ENCODE peak calls at places on chromosome 22, in seven cellular contexts. I, E, B, C, D, Q and K are unnamed samples.

GRCh38 chr22:35510481-35510934 is 30.1 kb upstream of the RASD2 start:
- DNase-seq in I (no peak), E (no peak), B (no peak), C (no peak), D (no peak), Q (no peak), K (peak; percentile 64)

GRCh38 chr22:45708145-45708544 is 36.5 kb downstream of the ATXN10 start:
- DNase-seq in I (no peak), E (no peak), B (no peak), C (no peak), D (no peak), Q (no peak), K (no peak)

GRCh38 chr22:28297504-28297903 is 378.4 kb upstream of the PITPNB start:
- DNase-seq in I (peak; percentile 96), E (no peak), B (no peak), C (no peak), D (no peak), Q (no peak), K (no peak)

GRCh38 chr22:30429887-30430286 is 4.3 kb downstream of the MTFP1 start:
- DNase-seq in I (no peak), E (no peak), B (peak; percentile 53), C (no peak), D (no peak), Q (no peak), K (no peak)

GRCh38 chr22:23556026-23556620 is 24.0 kb downstream of the IGLL1 start:
- DNase-seq in I (no peak), E (no peak), B (no peak), C (no peak), D (no peak), Q (no peak), K (no peak)

GRCh38 chr22:23565942-23566715 is 14.0 kb downstream of the IGLL1 start:
- DNase-seq in I (no peak), E (no peak), B (peak; percentile 35), C (no peak), D (peak; percentile 69), Q (no peak), K (no peak)

GRCh38 chr22:46049726-46050450 is 72.9 kb upstream of the WNT7B start:
- DNase-seq in I (no peak), E (no peak), B (no peak), C (no peak), D (no peak), Q (no peak), K (no peak)

GRCh38 chr22:19522190-19522880 is 1.9 kb downstream of the CLDN5 start:
- DNase-seq in I (no peak), E (no peak), B (no peak), C (no peak), D (no peak), Q (no peak), K (no peak)

GRCh38 chr22:28329582-28330073 is 350.0 kb downstream of the TTC28 start:
- DNase-seq in I (no peak), E (no peak), B (no peak), C (no peak), D (no peak), Q (no peak), K (peak; percentile 84)

GRCh38 chr22:27197618-27198017 is 540.2 kb downstream of the MIAT start:
- DNase-seq in I (no peak), E (no peak), B (no peak), C (no peak), D (no peak), Q (no peak), K (no peak)

GRCh38 chr22:20957118-20957690 is 9.9 kb upstream of the AIFM3 start:
- DNase-seq in I (no peak), E (no peak), B (peak; percentile 71), C (peak; percentile 25), D (peak; percentile 61), Q (peak; percentile 22), K (peak; percentile 67)

GRCh38 chr22:49712195-49712791 is 115.4 kb downstream of the BRD1 start:
- DNase-seq in I (peak; percentile 23), E (no peak), B (no peak), C (no peak), D (peak; percentile 69), Q (peak; percentile 4), K (peak; percentile 29)

GRCh38 chr22:25554321-25555088 is 10.0 kb upstream of the GRK3 start:
- DNase-seq in I (no peak), E (no peak), B (no peak), C (no peak), D (no peak), Q (no peak), K (no peak)

GRCh38 chr22:31228425-31228824 is 16.3 kb downstream of the LIMK2 start:
- DNase-seq in I (no peak), E (no peak), B (no peak), C (no peak), D (no peak), Q (no peak), K (no peak)

GRCh38 chr22:22902247-22902962 is 14.8 kb downstream of the IGLL5 start:
- DNase-seq in I (no peak), E (no peak), B (no peak), C (no peak), D (no peak), Q (no peak), K (no peak)

GRCh38 chr22:29309332-29310064 is 3.0 kb downstream of the GAS2L1 start:
- DNase-seq in I (no peak), E (no peak), B (no peak), C (no peak), D (no peak), Q (peak; percentile 25), K (peak; percentile 24)

GRCh38 chr22:24905909-24906308 is 40.6 kb downstream of the LHFPL7 start:
- DNase-seq in I (no peak), E (no peak), B (no peak), C (no peak), D (no peak), Q (no peak), K (no peak)

GRCh38 chr22:49826603-49827306 is 918 bp downstream of the BRD1 start:
- DNase-seq in I (peak; percentile 40), E (no peak), B (peak; percentile 51), C (no peak), D (peak; percentile 68), Q (no peak), K (peak; percentile 78)

GRCh38 chr22:50307891-50308596 is 598 bp upstream of the PLXNB2 start:
- DNase-seq in I (no peak), E (no peak), B (no peak), C (no peak), D (no peak), Q (no peak), K (peak; percentile 33)

GRCh38 chr22:22195265-22196017 is 49.1 kb upstream of the VPREB1 start:
- DNase-seq in I (peak; percentile 97), E (peak; percentile 81), B (peak; percentile 96), C (peak; percentile 67), D (peak; percentile 92), Q (peak; percentile 85), K (peak; percentile 59)

GRCh38 chr22:35021166-35021565 is 44.8 kb upstream of the ISX start:
- DNase-seq in I (no peak), E (no peak), B (no peak), C (no peak), D (peak; percentile 70), Q (peak; percentile 6), K (no peak)

GRCh38 chr22:45984316-45984916 is 7.5 kb upstream of the WNT7B start:
- DNase-seq in I (no peak), E (no peak), B (no peak), C (no peak), D (no peak), Q (no peak), K (no peak)

GRCh38 chr22:40748388-40748970 is 69.2 kb downstream of the MCHR1 start:
- DNase-seq in I (no peak), E (no peak), B (peak; percentile 27), C (no peak), D (no peak), Q (no peak), K (no peak)

GRCh38 chr22:47287516-47287915 is 525.1 kb downstream of the TBC1D22A start:
- DNase-seq in I (no peak), E (no peak), B (no peak), C (no peak), D (no peak), Q (no peak), K (no peak)
- H3K9me2 ChIP-seq in I (no peaks in the 10 kb centered on the region), E (no peaks in the 10 kb centered on the region), B (no peaks in the 10 kb centered on the region), C (no peaks in the 10 kb centered on the region), D (no peaks in the 10 kb centered on the region), Q (no peaks in the 10 kb centered on the region), K (no peaks in the 10 kb centered on the region)

DNA sequence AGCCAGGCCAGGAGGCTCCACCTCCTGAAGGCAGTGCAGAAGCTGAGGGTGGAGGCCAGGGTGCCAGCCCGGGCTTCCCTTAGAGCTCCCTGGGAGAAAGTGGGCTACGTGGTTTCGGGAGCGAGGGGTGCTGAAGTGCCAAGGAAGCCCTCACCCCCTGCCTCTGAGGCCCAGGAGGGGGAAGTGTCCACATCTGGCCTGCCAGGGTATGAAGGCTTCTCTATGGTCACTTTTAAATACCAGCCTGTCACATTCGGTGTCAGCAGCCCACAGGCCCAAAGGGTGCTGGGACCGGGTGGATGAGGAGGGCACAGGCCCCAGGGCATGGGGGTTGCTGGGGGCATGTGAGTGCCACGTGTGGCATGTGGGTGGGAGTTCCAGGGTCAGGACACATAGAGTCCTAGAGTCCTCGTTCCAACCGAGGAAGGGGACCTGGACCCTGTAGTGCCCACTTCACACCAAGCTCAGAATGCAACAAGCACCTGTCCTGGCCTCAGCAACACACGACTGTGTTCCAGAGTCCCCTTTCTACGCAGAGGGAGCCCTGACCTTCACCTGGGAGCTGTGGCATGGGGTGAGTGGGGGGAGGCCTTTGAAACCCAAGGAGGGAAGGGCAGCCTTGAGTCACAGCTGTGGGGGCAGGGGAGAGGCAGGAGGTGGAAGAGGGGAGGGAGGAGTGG is 1.7 kb downstream of the SHISA8 start:
- DNase-seq in I (no peak), E (no peak), B (no peak), C (no peak), D (no peak), Q (no peak), K (no peak)
- TF ChIP-seq EZH2 in I (no peak), E (no peak), B (peak; percentile 78), C (no peak), D (no peak), Q (no peak), K (no peak)

GRCh38 chr22:37594237-37594636 is 14.3 kb upstream of the LGALS2 start:
- DNase-seq in I (no peak), E (no peak), B (no peak), C (no peak), D (no peak), Q (no peak), K (no peak)
- H3K9me2 ChIP-seq in I (no peaks in the 10 kb centered on the region), E (no peaks in the 10 kb centered on the region), B (no peaks in the 10 kb centered on the region), C (no peaks in the 10 kb centered on the region), D (no peaks in the 10 kb centered on the region), Q (no peaks in the 10 kb centered on the region), K (no peaks in the 10 kb centered on the region)

DNA sequence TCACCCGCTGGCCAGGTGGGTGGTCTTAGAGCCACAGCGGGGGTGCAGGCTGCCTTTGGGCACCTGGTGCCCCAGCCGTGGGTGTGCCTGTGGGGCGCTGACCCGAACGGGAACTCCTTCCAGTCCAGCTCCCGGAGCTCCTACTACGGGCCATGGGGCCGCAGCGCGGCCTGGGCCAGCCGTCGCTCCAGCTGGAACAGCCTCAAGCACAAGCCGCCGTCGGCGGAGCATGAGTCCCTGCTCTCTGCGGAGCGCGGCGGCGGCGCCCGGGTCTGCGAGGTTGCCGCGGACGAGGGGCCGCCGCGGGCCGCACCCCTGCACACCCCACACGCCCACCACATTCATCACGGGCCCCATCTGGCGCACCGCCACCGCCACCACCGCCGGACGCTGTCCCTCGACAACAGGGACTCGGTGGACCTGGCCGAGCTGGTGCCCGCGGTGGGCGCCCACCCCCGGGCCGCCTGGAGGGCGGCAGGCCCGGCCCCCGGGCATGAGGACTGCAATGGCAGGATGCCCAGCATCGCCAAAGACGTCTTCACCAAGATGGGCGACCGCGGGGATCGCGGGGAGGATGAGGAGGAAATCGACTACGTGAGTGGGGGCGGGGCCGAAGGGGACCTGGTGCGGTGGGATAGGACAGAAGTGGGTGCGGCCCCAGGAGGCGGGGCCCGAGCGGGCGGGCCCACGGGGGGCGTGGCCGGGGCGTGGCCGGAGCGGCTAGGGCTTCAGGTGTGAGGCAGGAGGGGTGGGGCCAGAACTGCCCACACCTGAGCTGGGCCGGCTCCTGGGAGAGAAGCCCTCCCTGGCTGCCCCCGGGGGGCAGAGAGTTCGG is 91.5 kb downstream of the CACNA1I start:
- DNase-seq in I (no peak), E (no peak), B (peak; percentile 97), C (peak; percentile 60), D (peak; percentile 69), Q (no peak), K (no peak)
- TF ChIP-seq EZH2 in I (no peak), E (no peak), B (no peak), C (no peak), D (peak; percentile 82), Q (no peak), K (no peak)